ENCODE peak calls at places on chromosomes 6 and 20, in nine cellular contexts. G, P, H, Q, V, Z, T, S and Y are unnamed samples.

GRCh38 chr6:136502791-136503190 is 47.4 kb downstream of the MAP7 start:
- DNase-seq in P (no peak), V (no peak), H (no peak), G (no peak), Z (no peak), T (no peak), Q (no peak), S (no peak), Y (no peak)

GRCh38 chr20:56801991-56802740 is 173.1 kb downstream of the TFAP2C start:
- DNase-seq in H (no peak), Q (no peak), V (no peak), S (no peak), Z (no peak), G (no peak), T (no peak), P (no peak), Y (no peak)

GRCh38 chr20:49167811-49168507 is 20.2 kb downstream of the STAU1 start:
- DNase-seq in H (no peak), S (no peak), G (no peak), Q (no peak), Z (no peak), V (peak), T (no peak), P (no peak), Y (no peak)

GRCh38 chr6:36641543-36641942 is 37.0 kb upstream of the CDKN1A start:
- DNase-seq in Q (peak), H (no peak), Z (no peak), V (no peak), P (no peak), T (no peak), G (no peak), S (no peak), Y (no peak)

GRCh38 chr6:104325341-104326172 is 534.2 kb downstream of the HACE1 start:
- DNase-seq in Q (no peak), Z (no peak), S (peak), P (no peak), H (no peak), V (no peak), G (peak), T (peak), Y (peak)

GRCh38 chr6:43938178-43939101 is 168.4 kb downstream of the VEGFA start:
- DNase-seq in H (no peak), T (peak), V (no peak), Q (peak), P (no peak), S (no peak), Z (no peak), G (no peak), Y (no peak)

GRCh38 chr20:535958-536357 is 7.6 kb downstream of the CSNK2A1 start:
- DNase-seq in T (no peak), S (no peak), Q (peak), V (no peak), P (no peak), H (no peak), Z (no peak), G (no peak), Y (no peak)

GRCh38 chr6:163725008-163725941 is 310.8 kb downstream of the QKI start:
- DNase-seq in G (peak), S (no peak), Q (no peak), T (no peak), P (no peak), H (no peak), Z (no peak), V (no peak), Y (no peak)